ENCODE peak calls at places on chromosomes 3 and 15, in five cellular contexts. J is HEK293T, P is K562, D is GM12878, X is HepG2. Y is an unnamed sample.
A peak's percentile ranks its signal among the peaks of the same experiment; 100 is the strongest.

GRCh38 chr15:64775551-64776401 is at the start of gene RBPMS2:
- DNase-seq in J (peak; percentile 47), P (no peak), D (no peak), X (no peak), Y (peak; percentile 90)

GRCh38 chr15:58701376-58701775 is 48.1 kb downstream of the ADAM10 start:
- DNase-seq in J (no peak), P (no peak), D (no peak), X (no peak), Y (no peak)

GRCh38 chr3:58005662-58006061 is 2.6 kb upstream of the FLNB start:
- DNase-seq in J (no peak), P (no peak), D (no peak), X (peak; percentile 74), Y (no peak)

GRCh38 chr15:52178765-52179164 is 12.4 kb downstream of the GNB5 start:
- DNase-seq in J (no peak), P (no peak), D (no peak), X (no peak), Y (peak; percentile 33)

GRCh38 chr3:138578961-138579574 is 15.0 kb downstream of the CEP70 start:
- DNase-seq in J (no peak), P (no peak), D (no peak), X (no peak), Y (no peak)

GRCh38 chr3:44359146-44359751 is 20.7 kb downstream of the TCAIM start:
- DNase-seq in J (no peak), P (no peak), D (no peak), X (peak; percentile 96), Y (no peak)

GRCh38 chr15:79430901-79431635 is 1.1 kb upstream of the MINAR1 start:
- DNase-seq in J (no peak), P (no peak), D (no peak), X (no peak), Y (no peak)

GRCh38 chr15:89489376-89489775 is 7.0 kb downstream of the RHCG start:
- DNase-seq in J (no peak), P (no peak), D (no peak), X (no peak), Y (no peak)

GRCh38 chr3:66394261-66395249 is 106.3 kb downstream of the LRIG1 start:
- DNase-seq in J (no peak), P (peak; percentile 20), D (no peak), X (no peak), Y (no peak)

GRCh38 chr3:184531580-184532290 is 29.9 kb upstream of the EPHB3 start:
- DNase-seq in J (no peak), P (no peak), D (no peak), X (no peak), Y (no peak)

GRCh38 chr15:26767169-26767670 is 5.6 kb downstream of the GABRB3 start:
- DNase-seq in J (no peak), P (no peak), D (no peak), X (no peak), Y (peak; percentile 40)

GRCh38 chr3:151394611-151395010 is 10.1 kb upstream of the P2RY12 start:
- DNase-seq in J (no peak), P (no peak), D (no peak), X (no peak), Y (no peak)

GRCh38 chr3:24020036-24020691 is 75.1 kb downstream of the NR1D2 start:
- DNase-seq in J (no peak), P (no peak), D (no peak), X (no peak), Y (no peak)

GRCh38 chr15:77031376-77032050 is 36.6 kb downstream of the PSTPIP1 start:
- DNase-seq in J (no peak), P (no peak), D (no peak), X (peak; percentile 49), Y (peak; percentile 32)

GRCh38 chr3:112676659-112677234 is 35.8 kb upstream of the CCDC80 start:
- DNase-seq in J (no peak), P (peak; percentile 63), D (peak; percentile 96), X (peak; percentile 29), Y (no peak)

GRCh38 chr3:108914774-108915641 is 38.7 kb downstream of the GUCA1C start:
- DNase-seq in J (peak; percentile 77), P (peak; percentile 29), D (peak; percentile 19), X (peak; percentile 61), Y (peak; percentile 72)

GRCh38 chr15:45719490-45719889 is 84.7 kb downstream of the SQOR start:
- DNase-seq in J (no peak), P (no peak), D (no peak), X (no peak), Y (no peak)

GRCh38 chr15:77335298-77335697 is 84.6 kb downstream of the PEAK1 start:
- DNase-seq in J (no peak), P (no peak), D (no peak), X (no peak), Y (peak; percentile 18)

GRCh38 chr3:38497026-38497425 is 886 bp downstream of the EXOG start:
- DNase-seq in J (no peak), P (peak; percentile 42), D (no peak), X (no peak), Y (no peak)

GRCh38 chr3:171813897-171814460 is 3.7 kb upstream of the PLD1 start:
- DNase-seq in J (no peak), P (peak; percentile 70), D (peak; percentile 83), X (no peak), Y (no peak)

GRCh38 chr3:66410976-66411375 is 89.8 kb downstream of the LRIG1 start:
- DNase-seq in J (no peak), P (no peak), D (no peak), X (no peak), Y (no peak)

GRCh38 chr3:12759097-12759679 is at the start of gene TMEM40:
- DNase-seq in J (no peak), P (no peak), D (no peak), X (no peak), Y (no peak)

DNA sequence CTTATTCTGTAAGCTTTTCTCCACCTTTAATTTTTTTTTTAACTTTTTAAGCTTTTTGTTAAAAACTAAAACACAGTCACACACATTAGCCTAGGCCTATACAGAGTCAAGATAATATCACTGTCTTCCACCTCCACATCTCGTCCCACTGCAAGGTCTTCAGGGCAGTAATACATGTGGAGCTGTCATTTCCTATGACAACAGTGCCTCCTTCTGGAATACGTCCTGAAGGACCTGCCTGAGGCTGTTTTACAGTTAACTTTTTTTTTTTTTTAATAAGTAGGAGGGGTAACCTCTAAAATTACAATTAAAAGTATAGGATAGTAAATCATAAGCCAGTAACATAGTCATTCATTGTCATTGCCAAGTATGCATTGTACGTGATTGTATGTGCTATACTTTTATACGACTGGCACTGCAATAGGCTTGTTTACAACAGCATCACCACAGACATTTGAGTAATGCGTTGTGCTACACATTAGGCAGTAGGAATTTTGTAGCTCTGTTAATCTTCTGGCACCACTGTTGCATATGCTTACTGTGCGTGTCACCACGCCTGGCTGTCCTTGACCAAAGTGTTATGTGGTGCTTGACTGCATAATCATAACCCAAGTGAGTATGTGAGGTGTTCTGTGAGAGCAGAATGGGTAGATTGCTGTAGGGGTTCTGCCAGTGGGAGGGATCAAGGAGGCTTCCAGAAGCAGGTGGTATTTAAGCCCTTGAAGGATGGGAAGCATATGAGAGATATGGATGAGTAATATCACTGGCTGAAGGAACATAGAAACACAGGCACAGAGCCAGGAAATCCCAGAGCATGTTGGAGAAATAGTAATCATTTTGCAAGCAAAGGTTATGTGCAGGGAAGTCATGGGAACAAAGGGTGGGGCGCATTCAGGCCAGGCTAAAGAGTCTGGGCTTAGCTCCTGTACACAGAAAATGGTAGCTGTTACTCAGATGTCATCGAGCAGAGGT is 18.3 kb downstream of the FBXO22 start:
- DNase-seq in J (peak; percentile 30), P (peak; percentile 38), D (no peak), X (peak; percentile 51), Y (no peak)
- TF ChIP-seq FOXM1 in J (no peak), P (no peak), D (no peak), X (no peak), Y (no peak)

DNA sequence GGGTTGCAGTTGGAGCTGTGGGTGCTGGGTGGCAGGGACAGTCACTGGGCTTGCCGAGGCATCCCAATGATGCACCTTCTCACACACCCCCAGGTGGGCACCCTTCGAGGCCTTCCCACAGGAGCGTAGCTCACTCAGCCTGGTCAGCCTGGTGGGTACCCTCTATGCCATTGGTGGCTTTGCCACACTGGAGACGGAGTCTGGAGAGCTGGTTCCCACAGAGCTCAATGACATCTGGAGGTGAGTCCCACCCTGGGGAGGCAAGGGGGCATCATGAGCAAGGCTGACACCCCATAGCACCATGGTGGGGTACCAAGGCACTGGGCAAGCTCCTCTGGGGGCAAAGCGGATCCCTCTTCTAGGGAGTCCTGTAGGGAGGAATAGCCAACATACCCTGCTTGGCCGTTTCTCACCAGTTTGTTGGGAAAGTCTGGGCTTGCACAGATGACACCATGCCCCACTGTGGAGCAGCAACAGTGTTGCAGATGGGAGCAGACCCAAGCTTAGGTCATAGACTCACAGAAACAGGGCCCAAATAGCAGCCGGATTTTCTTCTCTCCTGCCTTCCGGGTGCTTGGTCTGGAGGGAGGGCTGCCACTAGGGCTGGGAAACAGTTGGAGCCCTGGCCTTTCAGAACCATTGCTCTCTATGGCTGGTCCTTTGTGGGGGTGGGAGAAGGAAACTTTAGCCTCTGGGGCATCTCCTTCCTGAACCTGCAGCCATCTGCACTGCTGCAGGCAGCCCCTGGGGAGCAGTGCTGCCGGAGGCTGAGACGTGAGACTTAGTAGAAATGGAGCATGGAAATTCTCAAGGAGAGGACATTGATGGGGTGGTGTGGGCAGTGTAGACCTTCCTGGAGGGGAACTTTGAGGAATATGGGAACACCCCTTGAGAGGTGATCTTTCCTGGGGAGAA is 5.7 kb downstream of the KLHL40 start:
- DNase-seq in J (no peak), P (no peak), D (no peak), X (no peak), Y (no peak)
- TF ChIP-seq FOXM1 in J (no peak), P (no peak), D (no peak), X (no peak), Y (no peak)

GRCh38 chr15:87354661-87355410 is 901.7 kb downstream of the NTRK3 start:
- DNase-seq in J (no peak), P (no peak), D (no peak), X (no peak), Y (no peak)
- TF ChIP-seq FOXM1 in J (no peak), P (no peak), D (no peak), X (no peak), Y (no peak)

DNA sequence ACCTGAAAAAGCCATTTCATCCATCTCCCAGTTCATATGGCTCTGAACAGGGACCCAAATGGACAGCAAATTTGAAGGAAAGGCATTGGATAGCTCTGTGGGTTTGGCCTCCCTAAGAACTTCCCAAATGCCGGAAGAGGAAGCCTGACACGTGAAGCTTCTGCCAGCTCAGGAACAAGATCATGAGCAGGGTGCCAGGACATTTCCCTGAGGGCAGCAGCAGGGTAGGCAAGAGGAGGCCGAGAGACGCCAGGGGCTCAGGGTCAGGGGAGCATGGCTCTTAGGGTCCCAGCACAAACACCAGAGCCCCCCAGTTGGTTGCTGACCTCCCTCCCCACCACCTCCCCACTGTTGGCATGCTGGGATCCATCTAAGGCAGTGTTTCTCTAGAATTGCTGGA is 187.5 kb downstream of the MEGF11 start:
- DNase-seq in J (no peak), P (no peak), D (no peak), X (no peak), Y (no peak)
- TF ChIP-seq FOXM1 in J (no peak), P (no peak), D (no peak), X (no peak), Y (no peak)

DNA sequence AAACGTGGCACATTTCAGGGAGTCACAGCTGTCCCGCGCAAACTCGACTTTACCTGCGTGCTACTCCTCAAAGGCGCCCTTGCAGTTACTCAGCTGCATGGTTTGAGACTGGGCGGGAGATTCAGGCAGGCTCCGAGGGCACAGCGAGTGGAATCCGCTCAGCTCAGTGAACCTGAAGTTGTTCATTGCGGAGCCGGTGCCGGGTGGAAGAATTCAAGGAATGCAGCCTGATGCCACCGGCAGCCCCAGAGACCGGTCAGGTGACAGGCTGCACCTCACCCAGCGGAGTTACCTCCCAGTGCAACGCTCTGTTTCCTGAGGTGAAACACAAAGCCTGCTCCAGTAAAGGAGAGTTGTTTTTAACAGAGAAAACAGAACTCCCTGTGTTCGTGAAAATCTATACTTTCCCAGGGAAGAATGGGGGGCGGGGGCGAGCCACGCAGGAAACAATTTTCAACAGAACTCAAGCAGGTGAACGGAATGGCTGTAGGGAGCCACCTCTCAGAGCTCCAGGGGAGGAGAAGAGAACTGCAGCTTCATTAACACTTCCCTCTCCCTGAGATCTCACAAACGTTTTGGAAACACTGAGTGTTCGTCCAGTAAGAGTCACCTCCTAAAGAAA is 3.8 kb downstream of the VEPH1 start:
- DNase-seq in J (peak; percentile 14), P (no peak), D (no peak), X (peak; percentile 61), Y (no peak)
- TF ChIP-seq FOXM1 in J (no peak), P (no peak), D (no peak), X (no peak), Y (no peak)

Y was measured in SK-N-SH.